ENCODE peak calls at places on chromosome 20, in nine cellular contexts. Z is effector CD4-positive, alpha-beta T cell; C is NCI-H2107; F is ACHN; B is pons; Y is left ventricle myocardium inferior; W is kidney; G is ovary; R is hypothalamus. P is an unnamed sample.

GRCh38 chr20:49278817-49279676 is 1.2 kb upstream of the ZNFX1 start:
- DNase-seq in W (no peak), R (no peak), G (peak; percentile 12), F (no peak), B (no peak), Y (no peak), Z (peak; percentile 15), C (no peak), P (no peak)

GRCh38 chr20:31632503-31633338 is 5.0 kb upstream of the COX4I2 start:
- DNase-seq in F (no peak), W (peak; percentile 76), G (no peak), Z (no peak), Y (no peak), R (no peak), C (no peak), B (no peak), P (no peak)

GRCh38 chr20:38766071-38766470 is 17.8 kb downstream of the ACTR5 start:
- DNase-seq in Y (no peak), F (no peak), W (no peak), R (no peak), B (no peak), Z (no peak), G (no peak), C (no peak), P (no peak)

GRCh38 chr20:32236048-32236533 is 28.4 kb downstream of the POFUT1 start:
- DNase-seq in Z (no peak), R (no peak), C (no peak), W (no peak), B (no peak), F (no peak), G (no peak), Y (no peak), P (no peak)

GRCh38 chr20:56202493-56203077 is 45.9 kb upstream of the MC3R start:
- DNase-seq in Z (no peak), F (no peak), B (peak; percentile 24), C (no peak), Y (no peak), R (no peak), G (no peak), W (no peak), P (no peak)

GRCh38 chr20:63411151-63411897 is 50.2 kb upstream of the CHRNA4 start:
- DNase-seq in R (no peak), W (no peak), G (no peak), C (no peak), B (no peak), Y (no peak), F (no peak), Z (no peak), P (no peak)

GRCh38 chr20:41063442-41063841 is 34.8 kb downstream of the TOP1 start:
- DNase-seq in R (no peak), C (no peak), Y (no peak), Z (no peak), B (no peak), F (no peak), G (no peak), W (no peak), P (no peak)

GRCh38 chr20:50267041-50267865 is 76.6 kb downstream of the CEBPB start:
- DNase-seq in C (no peak), Y (peak; percentile 62), B (peak; percentile 39), F (no peak), G (no peak), R (no peak), W (peak; percentile 90), Z (no peak), P (no peak)

GRCh38 chr20:32442630-32443029 is 84.5 kb downstream of the ASXL1 start:
- DNase-seq in C (no peak), Z (no peak), G (no peak), R (no peak), Y (no peak), B (no peak), W (no peak), F (no peak), P (no peak)

GRCh38 chr20:60232380-60232779 is 274.2 kb downstream of the CDH26 start:
- DNase-seq in R (no peak), C (no peak), Z (no peak), B (no peak), Y (no peak), W (no peak), G (no peak), F (no peak), P (no peak)

GRCh38 chr20:7856756-7857155 is 83.5 kb downstream of the HAO1 start:
- DNase-seq in G (no peak), Y (no peak), C (no peak), B (no peak), W (no peak), R (no peak), F (no peak), Z (no peak), P (no peak)

GRCh38 chr20:58040447-58041290 is 187.8 kb downstream of the ANKRD60 start:
- DNase-seq in Z (no peak), W (no peak), C (no peak), F (no peak), Y (no peak), G (no peak), R (no peak), B (no peak), P (no peak)

P was measured in T-helper 22 cell.